ENCODE peak calls at places on chromosomes 4 and X, in nine cellular contexts. One of them, this sample, is unnamed.

GRCh38 chrX:40402771-40403533 is 177.8 kb upstream of the ATP6AP2 start:
- DNase-seq in A549: peak
- DNase-seq in PC-3: peak
- DNase-seq in ovary: peak
- DNase-seq in AG10803: peak
- DNase-seq in AG04449: peak
- DNase-seq in cardiac muscle cell: peak
- DNase-seq in GM06990: no peak
- DNase-seq in heart right ventricle: peak
- DNase-seq in this sample: no peak

GRCh38 chrX:56382278-56382677 is 150.1 kb downstream of the KLF8 start:
- DNase-seq in A549: no peak
- DNase-seq in PC-3: no peak
- DNase-seq in ovary: no peak
- DNase-seq in AG10803: no peak
- DNase-seq in AG04449: no peak
- DNase-seq in cardiac muscle cell: no peak
- DNase-seq in GM06990: no peak
- DNase-seq in heart right ventricle: no peak
- DNase-seq in this sample: no peak

GRCh38 chrX:8663325-8663724 is 68.6 kb downstream of the ANOS1 start:
- DNase-seq in A549: no peak
- DNase-seq in PC-3: peak
- DNase-seq in ovary: no peak
- DNase-seq in AG10803: no peak
- DNase-seq in AG04449: no peak
- DNase-seq in cardiac muscle cell: peak
- DNase-seq in GM06990: no peak
- DNase-seq in heart right ventricle: no peak
- DNase-seq in this sample: no peak

GRCh38 chr4:41214158-41215146 is at the start of gene APBB2:
- DNase-seq in A549: peak
- DNase-seq in PC-3: peak
- DNase-seq in ovary: peak
- DNase-seq in AG10803: peak
- DNase-seq in AG04449: peak
- DNase-seq in cardiac muscle cell: peak
- DNase-seq in GM06990: peak
- DNase-seq in heart right ventricle: peak
- DNase-seq in this sample: peak

GRCh38 chrX:19852014-19853005 is 35.1 kb downstream of the SH3KBP1 start:
- DNase-seq in A549: no peak
- DNase-seq in PC-3: peak
- DNase-seq in ovary: no peak
- DNase-seq in AG10803: peak
- DNase-seq in AG04449: no peak
- DNase-seq in cardiac muscle cell: peak
- DNase-seq in GM06990: no peak
- DNase-seq in heart right ventricle: peak
- DNase-seq in this sample: no peak

GRCh38 chrX:334971-335757 is 16.6 kb upstream of the GTPBP6 start:
- DNase-seq in A549: no peak
- DNase-seq in PC-3: no peak
- DNase-seq in ovary: peak
- DNase-seq in AG10803: no peak
- DNase-seq in AG04449: no peak
- DNase-seq in cardiac muscle cell: no peak
- DNase-seq in GM06990: no peak
- DNase-seq in heart right ventricle: no peak
- DNase-seq in this sample: no peak

GRCh38 chr4:165874799-165875371 is 1.8 kb downstream of the TLL1 start:
- DNase-seq in A549: peak
- DNase-seq in PC-3: peak
- DNase-seq in ovary: no peak
- DNase-seq in AG10803: no peak
- DNase-seq in AG04449: no peak
- DNase-seq in cardiac muscle cell: peak
- DNase-seq in GM06990: peak
- DNase-seq in heart right ventricle: peak
- DNase-seq in this sample: no peak

GRCh38 chrX:141468940-141469339 is 115.6 kb downstream of the SPANXA1 start:
- DNase-seq in A549: no peak
- DNase-seq in PC-3: peak
- DNase-seq in ovary: no peak
- DNase-seq in AG10803: peak
- DNase-seq in AG04449: peak
- DNase-seq in cardiac muscle cell: peak
- DNase-seq in GM06990: no peak
- DNase-seq in heart right ventricle: no peak
- DNase-seq in this sample: no peak

GRCh38 chrX:150766351-150767044 is 73.3 kb downstream of the MTMR1 start:
- DNase-seq in A549: no peak
- DNase-seq in PC-3: no peak
- DNase-seq in ovary: no peak
- DNase-seq in AG10803: no peak
- DNase-seq in AG04449: no peak
- DNase-seq in cardiac muscle cell: no peak
- DNase-seq in GM06990: no peak
- DNase-seq in heart right ventricle: no peak
- DNase-seq in this sample: no peak

DNA sequence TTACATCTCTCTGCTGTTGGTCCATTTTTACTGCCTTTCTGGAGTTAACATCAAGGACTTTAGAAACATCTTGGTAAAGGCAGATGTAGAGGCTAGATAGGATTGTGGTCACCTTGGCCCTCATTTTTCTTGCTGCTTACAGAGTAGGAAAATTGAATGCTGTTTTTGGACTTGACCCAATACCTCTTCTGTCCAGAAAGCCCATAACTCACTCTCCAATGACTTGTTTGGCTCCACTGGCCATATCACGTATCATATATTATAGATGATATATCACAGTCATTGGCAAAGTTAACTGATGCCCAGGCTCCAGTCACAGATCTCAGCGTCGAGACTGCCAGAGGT is 88.1 kb upstream of the PLAC1 start:
- DNase-seq in A549: no peak
- DNase-seq in PC-3: no peak
- DNase-seq in ovary: no peak
- DNase-seq in AG10803: no peak
- DNase-seq in AG04449: no peak
- DNase-seq in cardiac muscle cell: no peak
- DNase-seq in GM06990: no peak
- DNase-seq in heart right ventricle: no peak
- DNase-seq in this sample: no peak
- H3K4me3 ChIP-seq in A549: no peak
- H3K4me3 ChIP-seq in PC-3: no peak
- H3K4me3 ChIP-seq in ovary: no peak
- H3K4me3 ChIP-seq in AG10803: no peak
- H3K4me3 ChIP-seq in AG04449: no peak
- H3K4me3 ChIP-seq in cardiac muscle cell: no peak
- H3K4me3 ChIP-seq in GM06990: no peak
- H3K4me3 ChIP-seq in heart right ventricle: no peak
- H3K4me3 ChIP-seq in this sample: no peak

DNA sequence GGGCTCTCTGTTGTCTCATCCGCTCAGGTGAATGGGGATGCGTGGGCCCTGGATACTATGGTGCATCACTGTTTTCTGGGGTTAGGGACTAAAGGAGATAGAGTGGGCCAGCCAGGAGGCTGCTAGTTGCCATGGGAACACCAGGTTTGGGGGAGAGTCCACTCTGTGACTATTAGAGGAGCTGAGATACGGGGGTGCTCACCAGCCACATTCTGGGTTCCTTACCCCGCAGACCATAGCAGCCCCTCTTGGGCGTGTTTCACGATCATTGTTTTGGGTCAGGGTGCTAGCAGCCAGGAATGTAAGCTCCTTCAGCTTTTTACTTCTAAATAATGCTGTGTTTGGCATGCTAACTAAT is 4.6 kb downstream of the EFNB1 start:
- DNase-seq in A549: no peak
- DNase-seq in PC-3: no peak
- DNase-seq in ovary: no peak
- DNase-seq in AG10803: no peak
- DNase-seq in AG04449: no peak
- DNase-seq in cardiac muscle cell: no peak
- DNase-seq in GM06990: no peak
- DNase-seq in heart right ventricle: no peak
- DNase-seq in this sample: no peak
- H3K4me3 ChIP-seq in A549: no peak
- H3K4me3 ChIP-seq in PC-3: peak
- H3K4me3 ChIP-seq in ovary: no peak
- H3K4me3 ChIP-seq in AG10803: no peak
- H3K4me3 ChIP-seq in AG04449: no peak
- H3K4me3 ChIP-seq in cardiac muscle cell: no peak
- H3K4me3 ChIP-seq in GM06990: no peak
- H3K4me3 ChIP-seq in heart right ventricle: peak
- H3K4me3 ChIP-seq in this sample: no peak

GRCh38 chr4:128176643-128177042 is 111.0 kb downstream of the PGRMC2 start:
- DNase-seq in A549: no peak
- DNase-seq in PC-3: no peak
- DNase-seq in ovary: no peak
- DNase-seq in AG10803: no peak
- DNase-seq in AG04449: no peak
- DNase-seq in cardiac muscle cell: no peak
- DNase-seq in GM06990: no peak
- DNase-seq in heart right ventricle: no peak
- DNase-seq in this sample: no peak

GRCh38 chr4:128177376-128177959 is 110.1 kb downstream of the PGRMC2 start:
- DNase-seq in A549: no peak
- DNase-seq in PC-3: no peak
- DNase-seq in ovary: no peak
- DNase-seq in AG10803: peak
- DNase-seq in AG04449: no peak
- DNase-seq in cardiac muscle cell: peak
- DNase-seq in GM06990: no peak
- DNase-seq in heart right ventricle: no peak
- DNase-seq in this sample: no peak
- H3K4me3 ChIP-seq in A549: no peak
- H3K4me3 ChIP-seq in PC-3: no peak
- H3K4me3 ChIP-seq in ovary: no peak
- H3K4me3 ChIP-seq in AG10803: no peak
- H3K4me3 ChIP-seq in AG04449: no peak
- H3K4me3 ChIP-seq in cardiac muscle cell: no peak
- H3K4me3 ChIP-seq in GM06990: no peak
- H3K4me3 ChIP-seq in heart right ventricle: no peak
- H3K4me3 ChIP-seq in this sample: no peak

GRCh38 chr4:183797041-183797444 is 108.1 kb upstream of the STOX2 start:
- DNase-seq in A549: peak
- DNase-seq in PC-3: no peak
- DNase-seq in ovary: no peak
- DNase-seq in AG10803: no peak
- DNase-seq in AG04449: no peak
- DNase-seq in cardiac muscle cell: no peak
- DNase-seq in GM06990: no peak
- DNase-seq in heart right ventricle: peak
- DNase-seq in this sample: no peak
- H3K4me3 ChIP-seq in A549: peak
- H3K4me3 ChIP-seq in PC-3: no peak
- H3K4me3 ChIP-seq in ovary: peak
- H3K4me3 ChIP-seq in AG10803: no peak
- H3K4me3 ChIP-seq in AG04449: peak
- H3K4me3 ChIP-seq in cardiac muscle cell: peak
- H3K4me3 ChIP-seq in GM06990: no peak
- H3K4me3 ChIP-seq in heart right ventricle: peak
- H3K4me3 ChIP-seq in this sample: no peak

GRCh38 chr4:25290490-25291067 is 22.0 kb upstream of the ZCCHC4 start:
- DNase-seq in A549: no peak
- DNase-seq in PC-3: no peak
- DNase-seq in ovary: no peak
- DNase-seq in AG10803: no peak
- DNase-seq in AG04449: no peak
- DNase-seq in cardiac muscle cell: peak
- DNase-seq in GM06990: no peak
- DNase-seq in heart right ventricle: no peak
- DNase-seq in this sample: no peak
- H3K4me3 ChIP-seq in A549: no peak
- H3K4me3 ChIP-seq in PC-3: no peak
- H3K4me3 ChIP-seq in ovary: no peak
- H3K4me3 ChIP-seq in AG10803: no peak
- H3K4me3 ChIP-seq in AG04449: no peak
- H3K4me3 ChIP-seq in cardiac muscle cell: no peak
- H3K4me3 ChIP-seq in GM06990: no peak
- H3K4me3 ChIP-seq in heart right ventricle: no peak
- H3K4me3 ChIP-seq in this sample: no peak

GRCh38 chr4:118279328-118279727 is 73.5 kb downstream of the PRSS12 start:
- DNase-seq in A549: no peak
- DNase-seq in PC-3: no peak
- DNase-seq in ovary: no peak
- DNase-seq in AG10803: no peak
- DNase-seq in AG04449: no peak
- DNase-seq in cardiac muscle cell: no peak
- DNase-seq in GM06990: no peak
- DNase-seq in heart right ventricle: no peak
- DNase-seq in this sample: no peak

GRCh38 chr4:118278473-118279274 is 74.1 kb downstream of the PRSS12 start:
- DNase-seq in A549: peak
- DNase-seq in PC-3: peak
- DNase-seq in ovary: peak
- DNase-seq in AG10803: peak
- DNase-seq in AG04449: peak
- DNase-seq in cardiac muscle cell: peak
- DNase-seq in GM06990: peak
- DNase-seq in heart right ventricle: peak
- DNase-seq in this sample: peak

GRCh38 chr4:118280501-118281218 is 72.1 kb downstream of the PRSS12 start:
- DNase-seq in A549: peak
- DNase-seq in PC-3: peak
- DNase-seq in ovary: peak
- DNase-seq in AG10803: peak
- DNase-seq in AG04449: no peak
- DNase-seq in cardiac muscle cell: peak
- DNase-seq in GM06990: no peak
- DNase-seq in heart right ventricle: peak
- DNase-seq in this sample: peak

GRCh38 chr4:118281611-118282442 is 71.0 kb downstream of the PRSS12 start:
- DNase-seq in A549: no peak
- DNase-seq in PC-3: no peak
- DNase-seq in ovary: peak
- DNase-seq in AG10803: peak
- DNase-seq in AG04449: no peak
- DNase-seq in cardiac muscle cell: peak
- DNase-seq in GM06990: no peak
- DNase-seq in heart right ventricle: no peak
- DNase-seq in this sample: no peak

GRCh38 chr4:118279920-118280432 is 72.8 kb downstream of the PRSS12 start:
- DNase-seq in A549: no peak
- DNase-seq in PC-3: no peak
- DNase-seq in ovary: no peak
- DNase-seq in AG10803: no peak
- DNase-seq in AG04449: no peak
- DNase-seq in cardiac muscle cell: peak
- DNase-seq in GM06990: no peak
- DNase-seq in heart right ventricle: no peak
- DNase-seq in this sample: no peak
- H3K4me3 ChIP-seq in A549: peak
- H3K4me3 ChIP-seq in PC-3: peak
- H3K4me3 ChIP-seq in ovary: peak
- H3K4me3 ChIP-seq in AG10803: peak
- H3K4me3 ChIP-seq in AG04449: peak
- H3K4me3 ChIP-seq in cardiac muscle cell: peak
- H3K4me3 ChIP-seq in GM06990: peak
- H3K4me3 ChIP-seq in heart right ventricle: peak
- H3K4me3 ChIP-seq in this sample: peak

GRCh38 chr4:22237155-22237751 is 278.6 kb downstream of the ADGRA3 start:
- DNase-seq in A549: no peak
- DNase-seq in PC-3: peak
- DNase-seq in ovary: no peak
- DNase-seq in AG10803: no peak
- DNase-seq in AG04449: no peak
- DNase-seq in cardiac muscle cell: peak
- DNase-seq in GM06990: no peak
- DNase-seq in heart right ventricle: no peak
- DNase-seq in this sample: no peak
- H3K4me3 ChIP-seq in A549: no peak
- H3K4me3 ChIP-seq in PC-3: peak
- H3K4me3 ChIP-seq in ovary: no peak
- H3K4me3 ChIP-seq in AG10803: no peak
- H3K4me3 ChIP-seq in AG04449: no peak
- H3K4me3 ChIP-seq in cardiac muscle cell: no peak
- H3K4me3 ChIP-seq in GM06990: no peak
- H3K4me3 ChIP-seq in heart right ventricle: no peak
- H3K4me3 ChIP-seq in this sample: no peak

This sample was measured in GM12878.